ENCODE peak calls at places on chromosome 18, in six cellular contexts. P is Karpas-422, I is fibroblast of lung, U is H9, A is H1, N is HepG2. X is an unnamed sample.

GRCh38 chr18:40867452-40867851 is 1087.6 kb upstream of the PIK3C3 start:
- DNase-seq in P (no peak), I (peak; percentile 82), U (no peak), A (no peak), N (no peak), X (no peak)

GRCh38 chr18:40841473-40841872 is 1113.6 kb upstream of the PIK3C3 start:
- DNase-seq in P (no peak), I (peak; percentile 61), U (no peak), A (no peak), N (no peak), X (no peak)

GRCh38 chr18:79611040-79611681 is 68.4 kb upstream of the CTDP1 start:
- DNase-seq in P (no peak), I (peak; percentile 47), U (no peak), A (no peak), N (no peak), X (peak; percentile 98)

GRCh38 chr18:79515331-79515730 is 119.6 kb downstream of the NFATC1 start:
- DNase-seq in P (no peak), I (no peak), U (peak; percentile 13), A (no peak), N (no peak), X (no peak)

GRCh38 chr18:2050016-2050415 is 521.3 kb downstream of the METTL4 start:
- DNase-seq in P (no peak), I (no peak), U (no peak), A (no peak), N (no peak), X (no peak)

GRCh38 chr18:13377496-13377895 is 158.9 kb downstream of the LDLRAD4 start:
- DNase-seq in P (no peak), I (no peak), U (no peak), A (no peak), N (no peak), X (no peak)

GRCh38 chr18:51726614-51727013 is 529.1 kb upstream of the MEX3C start:
- DNase-seq in P (no peak), I (no peak), U (no peak), A (no peak), N (no peak), X (peak; percentile 6)

GRCh38 chr18:7684357-7684756 is 117.2 kb downstream of the PTPRM start:
- DNase-seq in P (no peak), I (no peak), U (no peak), A (no peak), N (no peak), X (no peak)

GRCh38 chr18:6370886-6371635 is 43.6 kb downstream of the L3MBTL4 start:
- DNase-seq in P (no peak), I (no peak), U (no peak), A (no peak), N (peak; percentile 86), X (no peak)

GRCh38 chr18:40962784-40963183 is 992.2 kb upstream of the PIK3C3 start:
- DNase-seq in P (no peak), I (no peak), U (no peak), A (no peak), N (no peak), X (no peak)

GRCh38 chr18:51236225-51236624 is 38.7 kb upstream of the MEX3C start:
- DNase-seq in P (no peak), I (no peak), U (no peak), A (no peak), N (peak; percentile 72), X (peak; percentile 93)

GRCh38 chr18:47799376-47799775 is 131.1 kb downstream of the SMAD2 start:
- DNase-seq in P (no peak), I (no peak), U (no peak), A (no peak), N (no peak), X (peak; percentile 42)

GRCh38 chr18:62883937-62884735 is 168.8 kb downstream of the PHLPP1 start:
- DNase-seq in P (no peak), I (no peak), U (no peak), A (no peak), N (no peak), X (no peak)

GRCh38 chr18:62880673-62881364 is 165.5 kb downstream of the PHLPP1 start:
- DNase-seq in P (no peak), I (no peak), U (no peak), A (no peak), N (no peak), X (no peak)

GRCh38 chr18:62881509-62882016 is 166.2 kb downstream of the PHLPP1 start:
- DNase-seq in P (no peak), I (peak; percentile 96), U (no peak), A (no peak), N (no peak), X (peak; percentile 71)

GRCh38 chr18:62880034-62880433 is 164.7 kb downstream of the PHLPP1 start:
- DNase-seq in P (no peak), I (no peak), U (no peak), A (no peak), N (no peak), X (no peak)

GRCh38 chr18:62885804-62886203 is 170.5 kb downstream of the PHLPP1 start:
- DNase-seq in P (no peak), I (no peak), U (no peak), A (no peak), N (no peak), X (no peak)
- H3K79me2 ChIP-seq in P (no peaks in the 10 kb centered on the region), I (no peaks in the 10 kb centered on the region), U (peaks cover 8% of the 10 kb centered on the region), A (peaks cover 82% of the 10 kb centered on the region), N (peaks cover 3% of the 10 kb centered on the region), X (peaks cover 7% of the 10 kb centered on the region)

DNA sequence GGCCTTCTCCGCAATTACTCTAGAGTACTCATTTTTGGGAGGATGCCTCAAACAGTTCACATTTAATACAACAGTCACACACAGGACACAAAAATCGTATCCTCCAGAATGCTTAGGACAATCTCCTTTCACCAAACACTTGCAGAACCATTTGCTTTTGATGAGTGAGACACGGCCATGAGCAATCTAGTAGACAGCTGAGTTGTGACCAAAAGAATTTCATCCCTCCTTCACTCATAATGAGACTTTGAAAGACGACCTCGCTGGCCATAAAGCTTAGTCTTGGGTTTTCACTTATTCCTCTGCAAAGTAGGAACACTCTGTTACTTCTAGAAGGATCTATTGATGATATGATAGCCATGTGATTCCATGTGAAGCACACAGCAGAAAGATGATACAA is 87.5 kb upstream of the SLC35G4 start:
- DNase-seq in P (no peak), I (no peak), U (no peak), A (no peak), N (no peak), X (no peak)
- H3K79me2 ChIP-seq in P (no peaks in the 10 kb centered on the region), I (no peaks in the 10 kb centered on the region), U (no peaks in the 10 kb centered on the region), A (no peaks in the 10 kb centered on the region), N (no peaks in the 10 kb centered on the region), X (no peaks in the 10 kb centered on the region)

DNA sequence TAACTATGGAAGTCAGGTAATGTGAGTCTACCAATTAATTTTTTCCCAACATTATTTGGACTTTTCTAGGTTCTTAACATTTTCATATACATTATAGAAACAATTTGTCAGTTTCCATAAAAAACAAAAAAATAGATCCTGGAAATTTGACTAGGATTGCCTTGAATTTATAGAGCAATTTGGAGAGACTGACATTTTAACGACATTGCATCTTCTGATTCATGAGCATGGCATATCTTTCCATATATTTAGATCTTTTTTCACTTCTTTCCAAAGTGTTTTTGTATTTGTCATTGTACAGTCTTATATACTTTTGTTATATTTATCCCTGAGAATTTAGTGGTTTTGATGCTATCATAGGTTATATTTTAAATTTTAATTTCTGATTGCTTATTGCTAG is 42.0 kb downstream of the ANKRD12 start:
- DNase-seq in P (no peak), I (no peak), U (no peak), A (no peak), N (no peak), X (no peak)
- H3K79me2 ChIP-seq in P (peaks cover 98% of the 10 kb centered on the region), I (peaks cover 55% of the 10 kb centered on the region), U (no peaks in the 10 kb centered on the region), A (peaks cover 51% of the 10 kb centered on the region), N (peaks cover 66% of the 10 kb centered on the region), X (no peaks in the 10 kb centered on the region)

GRCh38 chr18:57737661-57738060 is 65.5 kb downstream of the ATP8B1 start:
- DNase-seq in P (no peak), I (peak; percentile 97), U (no peak), A (no peak), N (peak; percentile 83), X (no peak)
- H3K79me2 ChIP-seq in P (no peaks in the 10 kb centered on the region), I (peaks cover 75% of the 10 kb centered on the region), U (no peaks in the 10 kb centered on the region), A (no peaks in the 10 kb centered on the region), N (no peaks in the 10 kb centered on the region), X (no peaks in the 10 kb centered on the region)

GRCh38 chr18:63182861-63183260 is 136.7 kb downstream of the BCL2 start:
- DNase-seq in P (peak; percentile 53), I (no peak), U (no peak), A (no peak), N (no peak), X (no peak)

GRCh38 chr18:63183263-63183662 is 136.3 kb downstream of the BCL2 start:
- DNase-seq in P (no peak), I (no peak), U (no peak), A (no peak), N (no peak), X (no peak)

GRCh38 chr18:63185979-63186378 is 133.6 kb downstream of the BCL2 start:
- DNase-seq in P (peak; percentile 43), I (peak; percentile 70), U (no peak), A (no peak), N (no peak), X (no peak)

GRCh38 chr18:63182247-63182771 is 137.3 kb downstream of the BCL2 start:
- DNase-seq in P (peak; percentile 53), I (no peak), U (no peak), A (no peak), N (no peak), X (no peak)

GRCh38 chr18:63183952-63184351 is 135.6 kb downstream of the BCL2 start:
- DNase-seq in P (peak; percentile 48), I (no peak), U (no peak), A (no peak), N (no peak), X (no peak)
- H3K79me2 ChIP-seq in P (peaks cover 97% of the 10 kb centered on the region), I (no peaks in the 10 kb centered on the region), U (no peaks in the 10 kb centered on the region), A (no peaks in the 10 kb centered on the region), N (no peaks in the 10 kb centered on the region), X (no peaks in the 10 kb centered on the region)

GRCh38 chr18:28159055-28159454 is 17.9 kb downstream of the CDH2 start:
- DNase-seq in P (no peak), I (no peak), U (peak; percentile 41), A (no peak), N (no peak), X (peak; percentile 65)
- H3K79me2 ChIP-seq in P (no peaks in the 10 kb centered on the region), I (no peaks in the 10 kb centered on the region), U (no peaks in the 10 kb centered on the region), A (peaks cover 10% of the 10 kb centered on the region), N (peaks cover 74% of the 10 kb centered on the region), X (peaks cover 76% of the 10 kb centered on the region)

X was measured in mesendoderm.